ENCODE peak calls at places on chromosomes 16 and 17, in four cellular contexts. G, X, Y and C are unnamed samples.

GRCh38 chr17:73336613-73337400 is 25.0 kb upstream of the CDC42EP4 start:
- DNase-seq in G (no peak), X (no peak), Y (no peak), C (no peak)

GRCh38 chr17:64683791-64684190 is 21.7 kb upstream of the SMURF2 start:
- DNase-seq in G (no peak), X (no peak), Y (peak; percentile 59), C (no peak)

GRCh38 chr17:77455111-77455877 is 314.5 kb downstream of the SEC14L1 start:
- DNase-seq in G (no peak), X (no peak), Y (no peak), C (no peak)

GRCh38 chr16:1245452-1246005 is 5.0 kb downstream of the TPSAB1 start:
- DNase-seq in G (no peak), X (no peak), Y (no peak), C (no peak)

GRCh38 chr17:76426853-76427252 is 26.1 kb downstream of the UBE2O start:
- DNase-seq in G (no peak), X (no peak), Y (no peak), C (no peak)

GRCh38 chr16:47778106-47778803 is 317.1 kb downstream of the PHKB start:
- DNase-seq in G (no peak), X (no peak), Y (no peak), C (no peak)

GRCh38 chr17:72183194-72183685 is 62.4 kb downstream of the SOX9 start:
- DNase-seq in G (no peak), X (no peak), Y (peak; percentile 14), C (no peak)

GRCh38 chr16:49281843-49282642 is 405 bp upstream of the CBLN1 start:
- DNase-seq in G (peak; percentile 16), X (peak; percentile 83), Y (peak; percentile 46), C (peak; percentile 95)

GRCh38 chr17:29159286-29159860 is 20.8 kb downstream of the MYO18A start:
- DNase-seq in G (no peak), X (no peak), Y (no peak), C (no peak)

GRCh38 chr16:58110590-58111330 is 18.4 kb downstream of the CFAP20 start:
- DNase-seq in G (no peak), X (peak; percentile 15), Y (no peak), C (no peak)

GRCh38 chr17:76063880-76064546 is 8.3 kb downstream of the SRP68 start:
- DNase-seq in G (no peak), X (no peak), Y (no peak), C (no peak)

GRCh38 chr17:77887464-77888241 is 70.8 kb upstream of the TNRC6C start:
- DNase-seq in G (no peak), X (peak; percentile 58), Y (no peak), C (peak; percentile 46)

GRCh38 chr16:88468289-88469129 is 15.4 kb downstream of the ZFPM1 start:
- DNase-seq in G (no peak), X (no peak), Y (peak; percentile 36), C (peak; percentile 56)

GRCh38 chr16:84970447-84971127 is 40.7 kb downstream of the ZDHHC7 start:
- DNase-seq in G (no peak), X (peak; percentile 60), Y (peak; percentile 73), C (peak; percentile 77)

GRCh38 chr17:4947010-4947410 is 1.3 kb downstream of the PFN1 start:
- DNase-seq in G (no peak), X (no peak), Y (no peak), C (no peak)

GRCh38 chr17:64278614-64279013 is 15.6 kb upstream of the TEX2 start:
- DNase-seq in G (no peak), X (no peak), Y (peak; percentile 95), C (no peak)

GRCh38 chr16:66604376-66605176 is at the start of gene CMTM3:
- DNase-seq in G (no peak), X (peak; percentile 14), Y (peak; percentile 40), C (peak; percentile 29)

GRCh38 chr17:1779571-1780074 is 17.8 kb downstream of the SERPINF1 start:
- DNase-seq in G (no peak), X (no peak), Y (peak; percentile 77), C (no peak)

GRCh38 chr17:29870836-29871430 is 59.1 kb downstream of the SSH2 start:
- DNase-seq in G (no peak), X (no peak), Y (no peak), C (no peak)